ENCODE peak calls at places on chromosomes 13 and 19, in five cellular contexts. A, U, O, H and F are unnamed samples.

GRCh38 chr13:27450921-27451461 is 627 bp upstream of the MTIF3 start:
- DNase-seq in H (peak), U (no peak), A (no peak), O (peak), F (no peak)

GRCh38 chr19:4151623-4152022 is 1.8 kb upstream of the CREB3L3 start:
- DNase-seq in H (no peak), U (no peak), A (no peak), O (no peak), F (no peak)

GRCh38 chr19:45901432-45901903 is 945 bp downstream of the MYPOP start:
- DNase-seq in A (peak), U (no peak), H (no peak), O (peak), F (no peak)

GRCh38 chr13:103371271-103371670 is 305.1 kb upstream of the SLC10A2 start:
- DNase-seq in H (no peak), A (no peak), O (no peak), U (no peak), F (no peak)

GRCh38 chr13:33207616-33207964 is 78.0 kb downstream of the STARD13 start:
- DNase-seq in A (no peak), O (no peak), H (no peak), U (no peak), F (no peak)

GRCh38 chr19:46972301-46972700 is 47.3 kb upstream of the NPAS1 start:
- DNase-seq in A (no peak), H (no peak), U (no peak), O (peak), F (no peak)

GRCh38 chr19:41427647-41428480 is 690 bp upstream of the B3GNT8 start:
- DNase-seq in A (no peak), H (no peak), U (no peak), O (peak), F (peak)

GRCh38 chr19:6278740-6279619 is 795 bp downstream of the MLLT1 start:
- DNase-seq in O (no peak), U (no peak), A (no peak), H (no peak), F (no peak)

GRCh38 chr13:90896022-90896421 is 451.5 kb upstream of the MIR17HG start:
- DNase-seq in H (no peak), A (no peak), U (no peak), O (no peak), F (no peak)